ENCODE peak calls at places on chromosomes 2 and 18, in ten cellular contexts. M is endothelial cell; J is B cell; C is BJ; Y is activated CD4-positive, alpha-beta T cell treated with anti-CD3 and anti-CD28 coated beads for 48 hours; K is WTC11; Q is right cardiac atrium; P is hippocampal formation; U is stimulated activated CD4-positive, alpha-beta T cell treated with anti-CD3 and anti-CD28 coated beads, Interleukin-15, amount 100 ng/mL, for 24 hours; Z is NCI-H460. S is an unnamed sample.

GRCh38 chr18:35728676-35729075 is 147.1 kb downstream of the GALNT1 start:
- DNase-seq in Q (no peak), P (no peak), M (no peak), C (no peak), K (no peak), Z (no peak), U (no peak), J (no peak), Y (no peak), S (no peak)

GRCh38 chr2:28273751-28274150 is 118.9 kb upstream of the FOSL2 start:
- DNase-seq in M (no peak), Z (no peak), P (no peak), Y (peak), U (no peak), C (no peak), K (no peak), Q (no peak), J (no peak), S (no peak)

GRCh38 chr2:216002693-216003092 is 10.7 kb downstream of the MREG start:
- DNase-seq in J (no peak), Q (no peak), K (no peak), Y (no peak), C (no peak), P (no peak), Z (no peak), M (no peak), U (no peak), S (no peak)

GRCh38 chr2:118830121-118830520 is 17.3 kb downstream of the EN1 start:
- DNase-seq in Z (no peak), C (no peak), J (no peak), U (no peak), K (no peak), M (no peak), Y (no peak), P (no peak), Q (no peak), S (peak)

GRCh38 chr2:170218456-170218855 is 40.5 kb downstream of the MYO3B start:
- DNase-seq in U (no peak), C (no peak), K (no peak), Z (no peak), P (no peak), J (no peak), M (no peak), Q (no peak), Y (no peak), S (peak)

GRCh38 chr2:222733846-222734689 is 62.6 kb downstream of the MOGAT1 start:
- DNase-seq in M (no peak), C (no peak), P (no peak), U (no peak), J (no peak), Y (no peak), Z (no peak), K (no peak), Q (peak), S (no peak)

GRCh38 chr2:234446404-234447076 is 50.3 kb downstream of the ARL4C start:
- DNase-seq in Y (peak), J (peak), U (peak), Q (peak), Z (no peak), M (no peak), P (no peak), K (no peak), C (no peak), S (no peak)

GRCh38 chr2:120686511-120687168 is 49.0 kb upstream of the GLI2 start:
- DNase-seq in J (no peak), Z (no peak), M (no peak), C (no peak), Y (peak), Q (no peak), U (peak), K (peak), P (no peak), S (no peak)

GRCh38 chr2:4901092-4901735 is 791.0 kb upstream of the SOX11 start:
- DNase-seq in Y (no peak), M (no peak), Z (no peak), C (no peak), Q (no peak), J (no peak), U (no peak), P (no peak), K (no peak), S (no peak)

GRCh38 chr18:76866631-76867030 is 44.3 kb downstream of the ZNF236 start:
- DNase-seq in U (no peak), J (no peak), K (no peak), Z (no peak), Q (no peak), C (no peak), P (no peak), Y (no peak), M (no peak), S (no peak)

GRCh38 chr18:63585988-63586387 is 1.2 kb upstream of the SERPINB13 start:
- DNase-seq in C (no peak), Y (no peak), Q (no peak), K (no peak), J (no peak), U (no peak), P (no peak), M (no peak), Z (no peak), S (no peak)

GRCh38 chr18:48784654-48785053 is 166.1 kb downstream of the SMAD7 start:
- DNase-seq in P (no peak), M (no peak), U (no peak), Y (no peak), Z (no peak), Q (no peak), C (no peak), J (no peak), K (no peak), S (no peak)

GRCh38 chr2:74327627-74328026 is 15.6 kb downstream of the SLC4A5 start:
- DNase-seq in M (no peak), Y (no peak), C (no peak), J (no peak), U (no peak), P (no peak), Q (no peak), Z (no peak), K (no peak), S (no peak)

GRCh38 chr2:230023313-230023712 is 45.4 kb downstream of the SLC16A14 start:
- DNase-seq in Z (no peak), Y (no peak), Q (no peak), P (no peak), C (no peak), K (no peak), J (no peak), M (no peak), U (no peak), S (no peak)

GRCh38 chr2:161943012-161943411 is 131.0 kb downstream of the DPP4 start:
- DNase-seq in P (no peak), U (no peak), C (no peak), K (no peak), J (no peak), Y (no peak), Z (no peak), M (no peak), Q (no peak), S (no peak)

GRCh38 chr2:181374741-181375675 is 82.2 kb upstream of the ITGA4 start:
- DNase-seq in Q (no peak), M (no peak), U (no peak), K (no peak), Z (no peak), Y (no peak), P (no peak), C (no peak), J (no peak), S (no peak)

GRCh38 chr2:7825591-7826312 is 856.1 kb upstream of the ID2 start:
- DNase-seq in Z (no peak), U (peak), Y (peak), M (no peak), J (no peak), K (no peak), P (no peak), Q (no peak), C (no peak), S (peak)

GRCh38 chr18:75846321-75846720 is 418.8 kb upstream of the SMIM21 start:
- DNase-seq in M (no peak), Z (no peak), U (no peak), K (no peak), Q (no peak), P (no peak), C (no peak), Y (no peak), J (no peak), S (no peak)

GRCh38 chr2:134572996-134573395 is 145.8 kb downstream of the TMEM163 start:
- DNase-seq in U (no peak), J (no peak), C (no peak), K (no peak), P (no peak), M (no peak), Z (no peak), Y (no peak), Q (no peak), S (no peak)

GRCh38 chr2:84550916-84551315 is 34.6 kb downstream of the DNAH6 start:
- DNase-seq in P (no peak), U (no peak), Q (no peak), Z (no peak), M (no peak), C (no peak), Y (no peak), K (no peak), J (no peak), S (no peak)

GRCh38 chr18:47846431-47846830 is 84.0 kb downstream of the SMAD2 start:
- DNase-seq in Q (no peak), Z (no peak), P (no peak), U (no peak), Y (no peak), J (no peak), M (no peak), C (no peak), K (no peak), S (no peak)

GRCh38 chr2:10328667-10329583 is 26.2 kb downstream of the HPCAL1 start:
- DNase-seq in J (no peak), K (no peak), Z (no peak), Y (no peak), Q (no peak), P (no peak), U (no peak), C (no peak), M (no peak), S (no peak)

GRCh38 chr2:42340938-42341636 is 19.9 kb downstream of the COX7A2L start:
- DNase-seq in C (no peak), P (no peak), J (no peak), M (no peak), Z (no peak), U (no peak), K (no peak), Y (no peak), Q (no peak), S (no peak)

GRCh38 chr2:177501186-177501585 is 108.6 kb downstream of the AGPS start:
- DNase-seq in C (no peak), U (no peak), P (no peak), Z (no peak), M (no peak), J (no peak), Y (no peak), Q (no peak), K (no peak), S (no peak)

GRCh38 chr2:136785215-136785614 is 19.9 kb downstream of the THSD7B start:
- DNase-seq in C (no peak), U (no peak), M (no peak), J (no peak), Z (no peak), Y (no peak), K (no peak), Q (no peak), P (no peak), S (no peak)